ENCODE peak calls at places on chromosome 22, in five cellular contexts. One of them, this sample, is unnamed.

GRCh38 chr22:49764151-49764581 is 63.5 kb downstream of the BRD1 start:
- DNase-seq in H9: peak
- DNase-seq in foreskin keratinocyte: no peak
- DNase-seq in GM20000: no peak
- DNase-seq in activated B cell treated with CpG ODN at 0.5 μM for 24 hours: peak
- DNase-seq in this sample: peak

GRCh38 chr22:46031066-46031465 is 54.1 kb upstream of the WNT7B start:
- DNase-seq in H9: no peak
- DNase-seq in foreskin keratinocyte: no peak
- DNase-seq in GM20000: no peak
- DNase-seq in activated B cell treated with CpG ODN at 0.5 μM for 24 hours: no peak
- DNase-seq in this sample: no peak

GRCh38 chr22:19870153-19871022 is 15.7 kb upstream of the GNB1L start:
- DNase-seq in H9: peak
- DNase-seq in foreskin keratinocyte: no peak
- DNase-seq in GM20000: no peak
- DNase-seq in activated B cell treated with CpG ODN at 0.5 μM for 24 hours: no peak
- DNase-seq in this sample: no peak

GRCh38 chr22:21451545-21452520 is 15.4 kb upstream of the TMEM191C start:
- DNase-seq in H9: peak
- DNase-seq in foreskin keratinocyte: no peak
- DNase-seq in GM20000: no peak
- DNase-seq in activated B cell treated with CpG ODN at 0.5 μM for 24 hours: no peak
- DNase-seq in this sample: no peak

GRCh38 chr22:20641198-20641892 is 132.6 kb upstream of the SERPIND1 start:
- DNase-seq in H9: peak
- DNase-seq in foreskin keratinocyte: no peak
- DNase-seq in GM20000: no peak
- DNase-seq in activated B cell treated with CpG ODN at 0.5 μM for 24 hours: no peak
- DNase-seq in this sample: no peak

GRCh38 chr22:47090591-47091240 is 328.3 kb downstream of the TBC1D22A start:
- DNase-seq in H9: peak
- DNase-seq in foreskin keratinocyte: no peak
- DNase-seq in GM20000: no peak
- DNase-seq in activated B cell treated with CpG ODN at 0.5 μM for 24 hours: no peak
- DNase-seq in this sample: no peak

GRCh38 chr22:27761652-27762051 is 39.9 kb downstream of the MN1 start:
- DNase-seq in H9: no peak
- DNase-seq in foreskin keratinocyte: no peak
- DNase-seq in GM20000: no peak
- DNase-seq in activated B cell treated with CpG ODN at 0.5 μM for 24 hours: no peak
- DNase-seq in this sample: no peak

GRCh38 chr22:22881116-22882032 is 6.2 kb upstream of the IGLL5 start:
- DNase-seq in H9: peak
- DNase-seq in foreskin keratinocyte: no peak
- DNase-seq in GM20000: peak
- DNase-seq in activated B cell treated with CpG ODN at 0.5 μM for 24 hours: peak
- DNase-seq in this sample: no peak

GRCh38 chr22:50613291-50613981 is 12.8 kb downstream of the MAPK8IP2 start:
- DNase-seq in H9: peak
- DNase-seq in foreskin keratinocyte: no peak
- DNase-seq in GM20000: no peak
- DNase-seq in activated B cell treated with CpG ODN at 0.5 μM for 24 hours: no peak
- DNase-seq in this sample: no peak

GRCh38 chr22:34760276-34761008 is 305.5 kb upstream of the ISX start:
- DNase-seq in H9: no peak
- DNase-seq in foreskin keratinocyte: peak
- DNase-seq in GM20000: no peak
- DNase-seq in activated B cell treated with CpG ODN at 0.5 μM for 24 hours: no peak
- DNase-seq in this sample: no peak

GRCh38 chr22:34761111-34761510 is 304.8 kb upstream of the ISX start:
- DNase-seq in H9: no peak
- DNase-seq in foreskin keratinocyte: peak
- DNase-seq in GM20000: no peak
- DNase-seq in activated B cell treated with CpG ODN at 0.5 μM for 24 hours: no peak
- DNase-seq in this sample: no peak

DNA sequence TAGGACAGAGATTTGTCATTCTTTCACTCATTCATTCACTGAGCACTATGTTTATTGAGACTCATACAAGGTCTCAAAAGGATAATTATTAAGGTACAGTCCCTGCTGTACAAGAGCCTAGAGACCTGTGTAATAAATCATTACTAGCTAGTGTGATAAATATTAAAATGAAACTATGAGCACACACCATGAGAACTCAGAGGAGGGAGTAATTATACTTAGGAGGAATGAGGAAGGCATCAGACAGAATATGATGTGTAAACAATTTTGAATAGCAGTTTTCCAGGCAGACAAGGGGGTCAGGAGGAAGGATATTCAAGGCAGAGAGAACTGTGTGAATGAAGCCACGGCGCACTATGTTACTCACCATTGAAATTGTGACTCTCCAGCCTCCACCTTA is 300.8 kb upstream of the ISX start:
- DNase-seq in H9: no peak
- DNase-seq in foreskin keratinocyte: no peak
- DNase-seq in GM20000: no peak
- DNase-seq in activated B cell treated with CpG ODN at 0.5 μM for 24 hours: no peak
- DNase-seq in this sample: no peak
- TF ChIP-seq CTCF in H9: no peak
- TF ChIP-seq CTCF in foreskin keratinocyte: no peak
- TF ChIP-seq CTCF in GM20000: no peak
- TF ChIP-seq CTCF in activated B cell treated with CpG ODN at 0.5 μM for 24 hours: no peak
- TF ChIP-seq CTCF in this sample: no peak

GRCh38 chr22:38262051-38262795 is 10.6 kb downstream of the TMEM184B start:
- DNase-seq in H9: peak
- DNase-seq in foreskin keratinocyte: peak
- DNase-seq in GM20000: peak
- DNase-seq in activated B cell treated with CpG ODN at 0.5 μM for 24 hours: peak
- DNase-seq in this sample: no peak
- TF ChIP-seq CTCF in H9: peak
- TF ChIP-seq CTCF in foreskin keratinocyte: peak
- TF ChIP-seq CTCF in GM20000: peak
- TF ChIP-seq CTCF in activated B cell treated with CpG ODN at 0.5 μM for 24 hours: no peak
- TF ChIP-seq CTCF in this sample: no peak

DNA sequence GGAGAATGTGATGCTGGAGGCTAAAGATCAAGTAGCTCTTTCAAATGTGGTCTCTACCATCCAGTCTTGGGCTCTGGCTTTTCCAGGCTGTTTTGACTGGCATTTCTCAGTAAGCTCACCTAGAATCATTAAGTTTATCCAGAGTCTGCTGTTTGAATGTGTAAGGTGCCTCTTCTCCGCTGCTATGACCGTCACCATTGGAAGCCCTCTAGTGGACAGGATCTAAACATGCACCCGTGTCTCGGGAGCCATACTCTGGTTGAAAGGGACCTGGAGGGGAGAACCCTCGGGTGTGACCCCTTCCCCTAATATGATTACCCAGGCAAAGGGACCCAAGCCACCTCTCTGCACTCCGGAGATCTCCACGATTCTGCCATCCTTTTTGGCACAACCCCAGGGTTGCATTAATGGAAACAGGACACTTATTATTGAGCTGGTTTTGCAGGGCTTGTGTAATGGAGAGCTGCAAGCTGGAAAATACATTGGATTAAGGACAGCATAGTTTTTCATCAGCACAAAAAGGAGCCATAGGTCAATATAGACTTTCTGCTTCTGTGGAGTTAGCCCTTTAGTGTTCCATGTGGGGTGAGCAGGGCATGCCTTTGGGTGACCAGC is 191.0 kb upstream of the LARGE1 start:
- DNase-seq in H9: peak
- DNase-seq in foreskin keratinocyte: peak
- DNase-seq in GM20000: peak
- DNase-seq in activated B cell treated with CpG ODN at 0.5 μM for 24 hours: peak
- DNase-seq in this sample: peak
- TF ChIP-seq CTCF in H9: peak
- TF ChIP-seq CTCF in foreskin keratinocyte: peak
- TF ChIP-seq CTCF in GM20000: peak
- TF ChIP-seq CTCF in activated B cell treated with CpG ODN at 0.5 μM for 24 hours: no peak
- TF ChIP-seq CTCF in this sample: peak

GRCh38 chr22:29112102-29112501 is 39.3 kb downstream of the KREMEN1 start:
- DNase-seq in H9: no peak
- DNase-seq in foreskin keratinocyte: no peak
- DNase-seq in GM20000: no peak
- DNase-seq in activated B cell treated with CpG ODN at 0.5 μM for 24 hours: no peak
- DNase-seq in this sample: no peak
- TF ChIP-seq CTCF in H9: no peak
- TF ChIP-seq CTCF in foreskin keratinocyte: no peak
- TF ChIP-seq CTCF in GM20000: peak
- TF ChIP-seq CTCF in activated B cell treated with CpG ODN at 0.5 μM for 24 hours: no peak
- TF ChIP-seq CTCF in this sample: no peak

GRCh38 chr22:17777005-17777716 is 2.9 kb upstream of the BID start:
- DNase-seq in H9: no peak
- DNase-seq in foreskin keratinocyte: no peak
- DNase-seq in GM20000: peak
- DNase-seq in activated B cell treated with CpG ODN at 0.5 μM for 24 hours: peak
- DNase-seq in this sample: no peak
- TF ChIP-seq CTCF in H9: no peak
- TF ChIP-seq CTCF in foreskin keratinocyte: no peak
- TF ChIP-seq CTCF in GM20000: no peak
- TF ChIP-seq CTCF in activated B cell treated with CpG ODN at 0.5 μM for 24 hours: no peak
- TF ChIP-seq CTCF in this sample: no peak

GRCh38 chr22:30224161-30224857 is 22.2 kb downstream of the LIF start:
- DNase-seq in H9: no peak
- DNase-seq in foreskin keratinocyte: peak
- DNase-seq in GM20000: peak
- DNase-seq in activated B cell treated with CpG ODN at 0.5 μM for 24 hours: no peak
- DNase-seq in this sample: no peak
- TF ChIP-seq CTCF in H9: peak
- TF ChIP-seq CTCF in foreskin keratinocyte: peak
- TF ChIP-seq CTCF in GM20000: no peak
- TF ChIP-seq CTCF in activated B cell treated with CpG ODN at 0.5 μM for 24 hours: no peak
- TF ChIP-seq CTCF in this sample: no peak

DNA sequence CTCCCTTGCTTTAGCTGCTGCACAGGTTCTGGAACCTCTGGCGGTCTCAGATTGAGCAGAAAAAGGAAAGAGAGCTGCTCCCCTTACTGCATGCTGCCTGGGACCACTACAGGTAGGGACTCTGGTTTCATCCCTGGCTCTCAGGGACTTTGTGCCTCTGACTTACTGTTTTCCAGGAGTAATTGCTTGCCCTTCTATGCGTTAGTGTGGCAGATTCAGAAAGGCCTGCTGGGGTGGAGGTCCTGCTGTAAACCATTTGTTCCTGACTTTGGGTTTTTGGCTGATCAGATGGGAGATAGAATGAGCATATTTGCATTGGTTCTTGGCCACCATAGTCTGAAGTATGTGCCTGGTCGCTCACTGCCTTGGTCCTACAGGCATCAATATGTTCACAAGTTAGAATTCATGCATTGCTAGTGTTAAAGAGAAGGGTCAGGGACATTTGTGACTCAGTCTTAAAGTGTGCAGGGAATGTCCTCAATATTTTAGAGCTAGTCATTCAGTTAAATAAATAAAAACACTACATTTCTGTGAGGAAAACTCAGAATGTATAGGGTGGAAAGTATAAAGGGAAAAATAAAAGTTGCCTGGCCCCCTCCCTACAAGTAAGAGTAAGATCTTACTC is 78.0 kb downstream of the PISD start:
- DNase-seq in H9: no peak
- DNase-seq in foreskin keratinocyte: no peak
- DNase-seq in GM20000: no peak
- DNase-seq in activated B cell treated with CpG ODN at 0.5 μM for 24 hours: no peak
- DNase-seq in this sample: no peak
- TF ChIP-seq CTCF in H9: no peak
- TF ChIP-seq CTCF in foreskin keratinocyte: no peak
- TF ChIP-seq CTCF in GM20000: no peak
- TF ChIP-seq CTCF in activated B cell treated with CpG ODN at 0.5 μM for 24 hours: no peak
- TF ChIP-seq CTCF in this sample: no peak

DNA sequence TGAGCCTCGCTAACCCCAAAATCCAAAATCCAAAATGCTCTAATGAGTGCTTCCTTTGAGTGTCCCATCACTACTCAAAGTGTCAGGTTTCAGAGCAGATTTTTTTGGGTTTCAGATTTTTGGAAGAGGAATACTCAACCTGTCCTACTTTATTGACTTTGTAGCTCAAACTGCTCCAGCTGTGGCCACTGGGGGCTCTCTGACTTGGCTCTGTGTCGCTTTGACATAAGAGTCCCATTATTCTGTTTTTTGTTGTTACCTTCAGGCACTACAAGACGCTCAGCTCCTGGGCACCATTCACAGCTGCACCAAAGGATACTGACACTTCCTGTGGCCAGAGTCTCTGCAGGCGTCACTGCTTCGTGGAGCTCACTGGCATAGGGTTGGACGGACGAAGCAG is 41.1 kb downstream of the PHF21B start:
- DNase-seq in H9: no peak
- DNase-seq in foreskin keratinocyte: no peak
- DNase-seq in GM20000: no peak
- DNase-seq in activated B cell treated with CpG ODN at 0.5 μM for 24 hours: no peak
- DNase-seq in this sample: no peak
- TF ChIP-seq CTCF in H9: peak
- TF ChIP-seq CTCF in foreskin keratinocyte: peak
- TF ChIP-seq CTCF in GM20000: no peak
- TF ChIP-seq CTCF in activated B cell treated with CpG ODN at 0.5 μM for 24 hours: no peak
- TF ChIP-seq CTCF in this sample: no peak

DNA sequence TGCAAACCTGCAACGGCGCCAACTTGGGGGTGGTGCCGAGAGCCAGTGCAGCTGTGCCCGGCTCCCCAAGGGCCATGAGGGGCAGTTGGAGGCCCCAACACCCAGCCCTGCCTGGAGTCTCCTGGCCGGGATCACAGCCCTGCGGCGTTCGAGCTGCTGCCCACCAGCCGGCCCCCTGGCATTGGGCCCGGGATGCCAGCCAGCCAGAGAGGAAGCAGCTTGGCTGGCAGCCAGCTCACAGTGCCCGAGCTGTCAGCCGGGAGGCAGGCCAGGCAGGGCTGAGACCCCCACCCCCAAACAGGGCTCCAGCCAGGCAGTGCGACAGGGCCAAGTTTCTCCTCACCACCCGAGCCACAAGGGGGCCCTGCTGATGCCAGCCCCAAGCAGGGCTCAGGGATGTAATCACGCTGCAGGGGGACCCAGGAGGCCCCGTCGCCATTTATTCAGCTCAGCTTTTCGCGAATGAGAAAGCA is 26.0 kb upstream of the TCF20 start:
- DNase-seq in H9: no peak
- DNase-seq in foreskin keratinocyte: no peak
- DNase-seq in GM20000: no peak
- DNase-seq in activated B cell treated with CpG ODN at 0.5 μM for 24 hours: no peak
- DNase-seq in this sample: no peak
- TF ChIP-seq CTCF in H9: peak
- TF ChIP-seq CTCF in foreskin keratinocyte: peak
- TF ChIP-seq CTCF in GM20000: peak
- TF ChIP-seq CTCF in activated B cell treated with CpG ODN at 0.5 μM for 24 hours: no peak
- TF ChIP-seq CTCF in this sample: no peak